ENCODE peak calls at places on chromosome 11, in five cellular contexts. I is ACHN; F is cerebellar nuclear complex; G is stimulated activated CD4-positive, alpha-beta T cell treated with anti-CD3 and anti-CD28 coated beads, Interleukin-4, amount 100 ng/mL, for 4 hours; W is IMR-90. P is an unnamed sample.
A peak's percentile ranks its signal among the peaks of the same experiment; 100 is the strongest.

GRCh38 chr11:111531156-111531555 is 9.4 kb upstream of the LAYN start:
- DNase-seq in W (peak; percentile 67), I (no peak), F (no peak), G (no peak), P (no peak)

GRCh38 chr11:75508051-75508561 is 17.6 kb downstream of the GDPD5 start:
- DNase-seq in I (no peak), G (no peak), F (no peak), W (no peak), P (no peak)

GRCh38 chr11:113531575-113532451 is 56.6 kb upstream of the DRD2 start:
- DNase-seq in W (no peak), I (no peak), G (no peak), F (no peak), P (no peak)

GRCh38 chr11:75263944-75264349 is 23.4 kb downstream of the TPBGL start:
- DNase-seq in I (no peak), G (no peak), F (no peak), W (peak; percentile 12), P (no peak)

GRCh38 chr11:19905280-19905853 is 192.7 kb downstream of the NAV2 start:
- DNase-seq in W (peak; percentile 67), I (peak; percentile 51), G (no peak), F (no peak), P (no peak)

GRCh38 chr11:9922806-9923205 is 258.9 kb downstream of the SWAP70 start:
- DNase-seq in I (no peak), F (no peak), G (no peak), W (no peak), P (peak; percentile 5)

GRCh38 chr11:70834277-70834940 is 418.0 kb downstream of the SHANK2 start:
- DNase-seq in G (no peak), W (peak; percentile 14), F (no peak), I (no peak), P (no peak)

GRCh38 chr11:128421577-128421976 is 165.8 kb downstream of the ETS1 start:
- DNase-seq in I (no peak), G (no peak), W (peak; percentile 92), F (no peak), P (no peak)

GRCh38 chr11:72568861-72569260 is 105.4 kb downstream of the PDE2A start:
- DNase-seq in G (no peak), I (no peak), W (no peak), F (no peak), P (no peak)